ENCODE peak calls at places on chromosome 10, in six cellular contexts. V is mammary epithelial cell, K is hepatocyte, P is HCT116, O is HepG2, D is fibroblast of lung. C is an unnamed sample.
A peak's percentile ranks its signal among the peaks of the same experiment; 100 is the strongest.

GRCh38 chr10:14665865-14666857 is 108.5 kb downstream of the FAM107B start:
- DNase-seq in V (no peak), K (no peak), P (no peak), O (no peak), D (no peak), C (no peak)

GRCh38 chr10:88336316-88336715 is 246.8 kb downstream of the RNLS start:
- DNase-seq in V (no peak), K (no peak), P (no peak), O (no peak), D (no peak), C (no peak)

GRCh38 chr10:35225204-35225603 is 98.6 kb downstream of the CREM start:
- DNase-seq in V (no peak), K (no peak), P (no peak), O (no peak), D (peak; percentile 12), C (no peak)

GRCh38 chr10:24318517-24318916 is 109.6 kb downstream of the KIAA1217 start:
- DNase-seq in V (peak; percentile 35), K (peak; percentile 17), P (no peak), O (peak; percentile 76), D (peak; percentile 54), C (peak; percentile 51)

GRCh38 chr10:132958886-132959295 is 16.5 kb upstream of the CFAP46 start:
- DNase-seq in V (no peak), K (no peak), P (no peak), O (no peak), D (no peak), C (no peak)

GRCh38 chr10:62307635-62308034 is 39.0 kb upstream of the RTKN2 start:
- DNase-seq in V (no peak), K (no peak), P (no peak), O (no peak), D (no peak), C (no peak)

GRCh38 chr10:76429642-76430041 is 998.2 kb downstream of the LRMDA start:
- DNase-seq in V (no peak), K (no peak), P (no peak), O (no peak), D (no peak), C (no peak)

GRCh38 chr10:132670546-132670945 is 115.4 kb downstream of the NKX6-2 start:
- DNase-seq in V (no peak), K (no peak), P (no peak), O (no peak), D (no peak), C (no peak)

GRCh38 chr10:114244126-114244525 is 5.1 kb downstream of the VWA2 start:
- DNase-seq in V (no peak), K (no peak), P (no peak), O (no peak), D (no peak), C (no peak)

GRCh38 chr10:18406136-18406535 is 245.3 kb downstream of the NSUN6 start:
- DNase-seq in V (no peak), K (no peak), P (peak; percentile 2), O (no peak), D (no peak), C (no peak)

GRCh38 chr10:69090687-69091450 is 3.0 kb downstream of the SRGN start:
- DNase-seq in V (peak; percentile 34), K (no peak), P (no peak), O (no peak), D (no peak), C (no peak)

GRCh38 chr10:118805146-118805545 is 50.4 kb upstream of the CACUL1 start:
- DNase-seq in V (no peak), K (no peak), P (no peak), O (no peak), D (no peak), C (no peak)

GRCh38 chr10:77919713-77920108 is 6.8 kb downstream of the DLG5 start:
- DNase-seq in V (peak; percentile 78), K (peak; percentile 61), P (no peak), O (peak; percentile 70), D (peak; percentile 70), C (peak; percentile 47)

GRCh38 chr10:22623624-22624263 is 90.6 kb downstream of the PIP4K2A start:
- DNase-seq in V (no peak), K (no peak), P (no peak), O (peak; percentile 27), D (no peak), C (no peak)

GRCh38 chr10:86665868-86666267 is 2.4 kb upstream of the LDB3 start:
- DNase-seq in V (no peak), K (no peak), P (no peak), O (no peak), D (no peak), C (no peak)
- TF ChIP-seq EZH2 in V (no peak), K (no peak), P (no peak), O (no peak), D (no peak), C (no peak)

DNA sequence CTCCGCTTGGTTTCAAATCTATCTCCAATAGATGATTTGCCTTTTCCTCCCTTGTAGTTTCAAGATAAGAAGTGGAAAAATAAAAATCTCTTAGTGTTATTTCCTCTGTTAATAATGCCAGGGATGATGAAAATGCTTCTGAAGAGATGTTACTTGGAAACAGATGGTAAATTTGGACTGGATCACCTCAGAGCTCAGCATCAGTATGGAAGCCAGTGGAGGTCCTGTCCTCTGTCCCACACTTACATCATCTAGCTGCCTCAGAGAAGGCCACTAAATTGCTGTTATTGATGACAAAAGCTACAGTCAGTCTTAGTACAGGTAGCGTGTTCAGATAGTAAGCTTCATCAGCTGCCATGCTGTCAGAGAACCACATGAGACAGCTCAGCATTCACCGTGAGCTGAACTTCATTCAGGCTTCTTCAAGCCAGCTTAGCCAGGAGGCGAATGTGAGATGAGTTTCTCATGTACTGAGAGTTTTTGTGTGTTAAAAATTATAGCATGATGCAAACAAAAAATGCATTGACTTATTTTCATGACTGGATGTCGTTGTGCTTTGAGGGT is 246.9 kb downstream of the CELF2 start:
- DNase-seq in V (no peak), K (no peak), P (no peak), O (no peak), D (no peak), C (no peak)
- H4K20me1 ChIP-seq in V (no peaks in the 10 kb centered on the region), K (no peaks in the 10 kb centered on the region), P (no peaks in the 10 kb centered on the region), O (no peaks in the 10 kb centered on the region), D (no peaks in the 10 kb centered on the region), C (no peaks in the 10 kb centered on the region)

GRCh38 chr10:101141622-101142532 is 10.8 kb downstream of the TLX1 start:
- DNase-seq in V (peak; percentile 74), K (peak; percentile 90), P (peak; percentile 81), O (peak; percentile 71), D (peak; percentile 61), C (peak; percentile 20)

GRCh38 chr10:101143354-101143648 is 12.2 kb downstream of the TLX1 start:
- DNase-seq in V (no peak), K (no peak), P (no peak), O (no peak), D (no peak), C (no peak)

GRCh38 chr10:101140950-101141621 is 10.0 kb downstream of the TLX1 start:
- DNase-seq in V (no peak), K (no peak), P (no peak), O (no peak), D (no peak), C (no peak)

GRCh38 chr10:101144053-101144452 is 13.0 kb downstream of the TLX1 start:
- DNase-seq in V (no peak), K (no peak), P (no peak), O (no peak), D (no peak), C (no peak)

GRCh38 chr10:101142533-101143353 is 11.6 kb downstream of the TLX1 start:
- DNase-seq in V (no peak), K (no peak), P (no peak), O (no peak), D (no peak), C (no peak)
- TF ChIP-seq EZH2 in V (no peak), K (no peak), P (no peak), O (no peak), D (no peak), C (peak; percentile 34)

DNA sequence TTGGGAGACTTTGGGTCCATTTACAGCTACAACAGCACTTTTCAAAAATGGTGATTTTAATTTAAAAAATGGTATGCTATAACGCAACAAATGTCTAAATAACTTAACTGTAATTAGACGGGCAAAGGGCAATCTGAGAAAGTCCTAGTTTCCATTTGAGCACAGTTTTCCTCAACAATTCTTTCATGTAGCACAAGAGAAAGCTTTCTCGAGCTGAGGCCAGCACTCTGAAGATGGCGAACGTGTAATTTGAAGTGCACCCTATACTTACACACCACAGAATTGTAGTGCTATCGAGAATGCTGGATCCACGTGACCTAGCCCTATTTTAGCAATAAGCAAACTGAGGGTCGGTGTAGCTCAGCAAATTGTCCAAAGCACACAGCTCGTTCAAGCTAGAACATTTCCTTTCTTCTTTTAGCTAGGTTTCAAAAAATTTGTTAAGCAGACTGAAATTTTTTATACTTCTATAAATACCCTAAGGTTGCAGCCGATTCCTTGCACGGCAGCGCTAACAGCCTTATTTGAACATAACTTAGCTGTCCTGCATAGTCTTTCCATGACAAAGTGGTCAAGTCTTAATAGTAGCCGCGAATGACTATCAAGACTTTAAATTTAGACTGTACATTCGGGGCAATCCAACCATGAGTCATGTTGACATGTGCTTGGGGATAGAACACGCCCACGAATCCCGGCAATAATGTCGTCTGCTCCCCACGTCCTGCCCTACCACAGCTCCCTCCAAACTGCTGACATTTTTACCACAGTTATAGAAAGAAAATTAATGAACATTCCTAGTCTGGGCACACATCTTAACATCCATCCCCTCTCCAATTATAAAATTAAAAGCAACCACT is 10.0 kb downstream of the KLF6 start:
- DNase-seq in V (peak; percentile 86), K (peak; percentile 78), P (peak; percentile 68), O (no peak), D (peak; percentile 95), C (peak; percentile 93)
- H4K20me1 ChIP-seq in V (no peaks in the 10 kb centered on the region), K (peaks cover 25% of the 10 kb centered on the region), P (peaks cover 10% of the 10 kb centered on the region), O (peaks cover 31% of the 10 kb centered on the region), D (no peaks in the 10 kb centered on the region), C (peaks cover 41% of the 10 kb centered on the region)

GRCh38 chr10:101568054-101568745 is 19.9 kb downstream of the POLL start:
- DNase-seq in V (no peak), K (no peak), P (no peak), O (no peak), D (no peak), C (no peak)

GRCh38 chr10:101565936-101566332 is 22.1 kb downstream of the POLL start:
- DNase-seq in V (no peak), K (no peak), P (no peak), O (no peak), D (no peak), C (no peak)

GRCh38 chr10:101567165-101568006 is 20.7 kb downstream of the POLL start:
- DNase-seq in V (peak; percentile 15), K (no peak), P (no peak), O (no peak), D (no peak), C (no peak)

GRCh38 chr10:101565370-101565900 is 22.6 kb downstream of the POLL start:
- DNase-seq in V (no peak), K (no peak), P (no peak), O (no peak), D (no peak), C (no peak)

GRCh38 chr10:101566333-101567164 is 21.5 kb downstream of the POLL start:
- DNase-seq in V (no peak), K (no peak), P (no peak), O (no peak), D (peak; percentile 31), C (peak; percentile 5)
- TF ChIP-seq EZH2 in V (no peak), K (peak; percentile 51), P (no peak), O (no peak), D (peak; percentile 80), C (peak; percentile 67)

GRCh38 chr10:86785968-86786367 is 29.5 kb downstream of the BMPR1A start:
- DNase-seq in V (no peak), K (no peak), P (no peak), O (no peak), D (no peak), C (no peak)
- H4K20me1 ChIP-seq in V (no peaks in the 10 kb centered on the region), K (peaks cover 63% of the 10 kb centered on the region), P (peaks cover 4% of the 10 kb centered on the region), O (peaks cover 8% of the 10 kb centered on the region), D (no peaks in the 10 kb centered on the region), C (peaks cover 69% of the 10 kb centered on the region)

C was measured in astrocyte.